ENCODE peak calls at places on chromosome X, in nine cellular contexts. E is AG04450, I is endodermal cell, X is A549, B is heart left ventricle, G is hepatocyte, L is SK-N-SH, M is left ventricle myocardium inferior, P is PC-3. U is an unnamed sample.

GRCh38 chrX:70087857-70088256 is 25.6 kb downstream of the OTUD6A start:
- DNase-seq in P (peak), L (no peak), E (no peak), B (no peak), M (no peak), G (peak), I (no peak), X (no peak), U (peak)

GRCh38 chrX:53265771-53266170 is 15.6 kb downstream of the IQSEC2 start:
- DNase-seq in P (peak), B (no peak), E (no peak), X (no peak), L (no peak), G (no peak), I (no peak), M (no peak), U (peak)

GRCh38 chrX:65406532-65406931 is 128.1 kb downstream of the LAS1L start:
- DNase-seq in P (no peak), E (no peak), M (no peak), G (peak), L (no peak), B (no peak), I (no peak), X (no peak), U (peak)

GRCh38 chrX:110281377-110281776 is 36.5 kb downstream of the AMMECR1 start:
- DNase-seq in B (no peak), X (no peak), P (no peak), G (no peak), E (no peak), I (no peak), M (no peak), L (no peak), U (no peak)

GRCh38 chrX:134542485-134542884 is 82.5 kb downstream of the HPRT1 start:
- DNase-seq in I (peak), X (peak), E (no peak), B (peak), P (peak), M (no peak), G (peak), L (no peak), U (peak)

GRCh38 chrX:52839137-52839536 is 28.1 kb downstream of the XAGE5 start:
- DNase-seq in L (no peak), I (no peak), P (peak), B (no peak), M (no peak), E (no peak), X (peak), G (no peak), U (no peak)

GRCh38 chrX:40086569-40087335 is 11.0 kb downstream of the BCOR start:
- DNase-seq in M (no peak), L (no peak), G (peak), B (no peak), E (peak), P (no peak), I (peak), X (no peak), U (no peak)

GRCh38 chrX:154051210-154051810 is 31.6 kb upstream of the IRAK1 start:
- DNase-seq in L (peak), B (peak), G (peak), X (peak), P (peak), I (peak), E (peak), M (peak), U (peak)

GRCh38 chrX:13742397-13743176 is 8.0 kb downstream of the OFD1 start:
- DNase-seq in E (no peak), L (no peak), X (no peak), P (no peak), B (no peak), G (peak), M (no peak), I (no peak), U (no peak)

GRCh38 chrX:21657318-21658151 is 595 bp downstream of the KLHL34 start:
- DNase-seq in E (no peak), M (no peak), B (no peak), L (no peak), I (no peak), X (no peak), G (no peak), P (no peak), U (no peak)

GRCh38 chrX:53188763-53189162 is 36.2 kb downstream of the KDM5C start:
- DNase-seq in B (no peak), P (no peak), G (no peak), M (no peak), X (no peak), I (no peak), E (no peak), L (no peak), U (peak)

GRCh38 chrX:133215747-133216146 is 2.4 kb downstream of the TFDP3 start:
- DNase-seq in B (no peak), I (peak), L (peak), E (no peak), G (peak), P (peak), M (no peak), X (peak), U (peak)

GRCh38 chrX:77160301-77160700 is 286.9 kb upstream of the FGF16 start:
- DNase-seq in I (peak), X (peak), M (no peak), B (no peak), L (no peak), G (no peak), E (no peak), P (peak), U (peak)

GRCh38 chrX:1487401-1487800 is 34.7 kb upstream of the ASMTL start:
- DNase-seq in M (no peak), B (peak), P (no peak), I (peak), G (no peak), E (no peak), L (no peak), X (no peak), U (no peak)

GRCh38 chrX:71917621-71918341 is 7.1 kb downstream of the NHSL2 start:
- DNase-seq in M (no peak), X (peak), L (no peak), B (no peak), I (peak), P (peak), E (no peak), G (no peak), U (peak)

GRCh38 chrX:110866421-110866820 is 70.8 kb upstream of the CHRDL1 start:
- DNase-seq in P (no peak), X (no peak), G (no peak), L (no peak), B (no peak), I (no peak), M (no peak), E (no peak), U (no peak)

GRCh38 chrX:46125139-46125538 is 420.1 kb downstream of the ZNF674 start:
- DNase-seq in G (no peak), E (no peak), B (no peak), X (no peak), M (no peak), L (no peak), I (no peak), P (no peak), U (no peak)

GRCh38 chrX:71492086-71493065 is 40.5 kb upstream of the OGT start:
- DNase-seq in G (no peak), I (no peak), X (peak), P (peak), L (peak), E (no peak), B (no peak), M (peak), U (no peak)

GRCh38 chrX:149286940-149287349 is 218.2 kb downstream of the IDS start:
- DNase-seq in E (peak), B (peak), L (peak), M (no peak), G (peak), X (peak), P (peak), I (peak), U (peak)

GRCh38 chrX:127306262-127306661 is 486.7 kb downstream of the PRR32 start:
- DNase-seq in G (no peak), B (no peak), I (no peak), L (no peak), X (no peak), E (no peak), M (no peak), P (no peak), U (no peak)

GRCh38 chrX:42241421-42241820 is 318.1 kb upstream of the CASK start:
- DNase-seq in I (no peak), P (no peak), B (no peak), X (no peak), G (no peak), M (no peak), L (no peak), E (no peak), U (peak)

GRCh38 chrX:131861088-131861787 is 161.9 kb upstream of the STK26 start:
- DNase-seq in E (no peak), B (no peak), I (no peak), X (no peak), L (no peak), P (no peak), G (no peak), M (no peak), U (peak)

GRCh38 chrX:70032797-70033196 is 16.9 kb downstream of the AWAT2 start:
- DNase-seq in P (no peak), X (no peak), E (no peak), L (no peak), B (no peak), G (no peak), I (no peak), M (no peak), U (no peak)

GRCh38 chrX:18887821-18888205 is 96.1 kb downstream of the PHKA2 start:
- DNase-seq in M (no peak), P (no peak), I (no peak), E (no peak), G (no peak), X (no peak), L (no peak), B (no peak), U (no peak)

GRCh38 chrX:2423293-2423692 is 77.5 kb downstream of the DHRSX start:
- DNase-seq in G (no peak), L (no peak), M (no peak), P (peak), I (no peak), E (no peak), B (no peak), X (no peak), U (peak)

GRCh38 chrX:132270699-132271098 is 51.5 kb upstream of the RAP2C start:
- DNase-seq in E (peak), M (peak), G (peak), X (no peak), I (no peak), B (peak), P (peak), L (no peak), U (peak)

GRCh38 chrX:119721487-119721886 is 28.5 kb upstream of the SEPTIN6 start:
- DNase-seq in G (no peak), B (no peak), M (no peak), X (no peak), P (peak), L (no peak), I (no peak), E (no peak), U (no peak)

GRCh38 chrX:134803551-134804183 is 145.4 kb upstream of the PLAC1 start:
- DNase-seq in E (no peak), L (no peak), I (no peak), B (no peak), M (no peak), G (no peak), X (no peak), P (no peak), U (no peak)

GRCh38 chrX:16175329-16175728 is 8.0 kb downstream of the MAGEB17 start:
- DNase-seq in P (no peak), X (no peak), B (no peak), M (no peak), E (no peak), I (peak), G (no peak), L (no peak), U (no peak)

GRCh38 chrX:69318651-69319305 is 153.5 kb upstream of the PJA1 start:
- DNase-seq in M (no peak), B (no peak), L (peak), X (no peak), I (peak), G (no peak), P (no peak), E (no peak), U (no peak)

GRCh38 chrX:124103966-124104365 is 142.5 kb downstream of the STAG2 start:
- DNase-seq in L (no peak), G (no peak), X (no peak), P (no peak), E (no peak), B (no peak), I (no peak), M (no peak), U (no peak)
- TF ChIP-seq CTCF in L (no peak), G (no peak), X (no peak), P (no peak), E (no peak), B (no peak), I (no peak), M (no peak), U (no peak)

GRCh38 chrX:8731579-8732395 is at the start of gene ANOS1:
- DNase-seq in B (peak), E (no peak), L (peak), I (peak), M (peak), P (peak), X (peak), G (peak), U (peak)
- H3K4me3 ChIP-seq in B (peak), E (peak), L (no peak), I (peak), M (peak), P (peak), X (peak), G (peak), U (peak)

DNA sequence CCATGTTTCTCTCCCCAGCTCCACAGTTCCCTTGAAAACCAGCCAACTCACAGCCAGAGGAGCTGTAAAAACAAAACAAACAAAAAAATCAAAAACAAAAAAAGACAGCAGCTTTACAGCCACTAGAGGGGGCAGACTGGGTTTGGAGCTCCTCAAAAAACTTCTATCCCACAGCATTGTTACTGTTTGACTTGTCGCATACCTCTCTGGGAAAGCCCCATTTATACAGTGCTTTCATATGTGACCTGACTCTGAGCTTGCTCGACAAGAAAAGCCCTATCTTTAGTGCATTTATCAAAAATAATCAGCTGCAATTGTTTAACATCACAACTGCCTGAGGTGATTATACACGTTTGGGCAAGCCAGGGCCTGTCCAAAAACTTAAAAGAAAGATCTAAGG is 21.6 kb downstream of the TSPAN6 start:
- DNase-seq in B (no peak), X (peak), G (peak), M (no peak), L (peak), I (peak), P (peak), E (peak), U (peak)
- TF ChIP-seq CTCF in B (peak), X (peak), G (peak), M (peak), L (peak), I (peak), P (peak), E (peak), U (peak)

GRCh38 chrX:6227445-6227820 is 1.2 kb downstream of the NLGN4X start:
- DNase-seq in G (no peak), B (no peak), X (no peak), M (no peak), I (peak), P (no peak), E (no peak), L (peak), U (no peak)

GRCh38 chrX:6228720-6229119 is at the start of gene NLGN4X:
- DNase-seq in I (peak), P (no peak), M (no peak), X (no peak), L (peak), E (no peak), B (no peak), G (no peak), U (no peak)

GRCh38 chrX:6226646-6227444 is 1.8 kb downstream of the NLGN4X start:
- DNase-seq in M (peak), B (no peak), P (no peak), X (no peak), G (peak), L (peak), I (peak), E (no peak), U (no peak)

GRCh38 chrX:6225307-6226052 is 3.2 kb downstream of the NLGN4X start:
- DNase-seq in E (no peak), B (no peak), G (no peak), X (no peak), L (peak), I (peak), P (no peak), M (no peak), U (no peak)

DNA sequence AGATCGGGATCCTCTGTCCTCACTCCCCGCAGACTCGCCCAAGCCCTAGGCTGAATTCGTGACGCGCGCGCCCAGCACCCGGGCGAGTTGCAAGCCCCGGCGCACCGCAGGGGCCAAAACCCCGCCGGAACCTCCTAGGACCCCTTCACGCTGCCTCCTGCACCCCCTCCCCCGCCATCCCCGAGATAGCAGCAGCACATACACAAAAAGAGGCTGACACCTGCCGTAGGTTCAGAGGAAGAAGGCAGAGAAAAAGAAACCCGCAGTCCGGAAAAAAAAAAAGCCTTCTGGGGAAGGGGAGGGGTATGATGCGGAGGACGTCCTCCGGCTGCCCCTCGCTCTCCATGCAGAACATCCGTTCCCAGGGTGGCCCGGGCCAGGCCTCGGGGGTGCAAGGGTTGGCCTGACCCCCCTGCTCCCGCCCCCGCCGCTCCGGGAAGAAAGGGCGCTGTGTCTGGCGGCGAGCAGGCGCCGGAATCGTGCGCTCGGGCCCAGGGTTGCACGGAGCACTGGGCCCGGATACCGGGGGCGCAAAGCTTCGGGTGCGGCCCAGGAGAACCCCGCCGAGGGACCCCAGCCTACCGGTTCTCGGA is 2.5 kb downstream of the NLGN4X start:
- DNase-seq in P (no peak), L (peak), B (no peak), G (peak), I (peak), E (no peak), M (peak), X (no peak), U (peak)
- H3K4me3 ChIP-seq in P (peak), L (peak), B (peak), G (peak), I (peak), E (no peak), M (peak), X (peak), U (peak)

DNA sequence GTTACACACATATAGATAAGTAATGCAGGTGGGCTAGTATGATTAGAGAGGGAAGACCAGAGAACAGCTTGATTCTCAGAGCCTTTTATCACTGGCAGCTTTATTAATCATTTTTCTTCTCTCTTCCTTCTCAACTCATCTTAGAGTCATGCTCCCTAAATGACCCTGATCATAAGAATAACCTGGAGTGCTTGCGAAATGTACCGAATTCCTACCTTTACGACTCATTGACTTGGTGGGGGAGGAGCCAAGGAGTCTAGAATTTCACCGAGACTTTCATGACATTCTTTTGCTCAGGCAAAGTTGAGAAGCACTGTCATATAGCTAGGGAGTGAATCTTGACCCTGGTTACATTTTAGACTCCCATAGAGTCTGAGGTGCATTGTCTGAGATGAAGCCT is 298.9 kb upstream of the PUDP start:
- DNase-seq in X (no peak), E (no peak), M (no peak), L (no peak), I (no peak), G (no peak), B (no peak), P (peak), U (peak)
- TF ChIP-seq CTCF in X (no peak), E (no peak), M (no peak), L (no peak), I (no peak), G (no peak), B (no peak), P (no peak), U (no peak)

DNA sequence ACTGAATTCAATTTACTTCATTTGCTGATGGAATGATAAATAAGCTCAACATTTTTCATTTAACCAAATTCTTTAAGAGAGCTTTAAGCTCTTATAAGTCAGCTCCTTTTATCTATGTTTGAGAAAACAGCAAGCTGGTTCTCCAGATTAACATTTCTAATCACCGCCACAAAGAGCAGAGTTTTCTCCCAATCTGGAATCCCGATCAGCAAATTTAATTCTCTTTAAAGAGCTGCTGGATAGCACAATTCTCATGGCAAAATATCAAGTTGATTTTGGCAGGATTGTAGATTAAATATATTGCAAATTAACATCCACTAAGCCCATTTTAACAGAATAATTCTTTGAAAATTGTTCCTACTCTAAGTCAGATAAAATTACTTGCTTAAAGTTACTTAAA is 48.8 kb downstream of the RPS6KA3 start:
- DNase-seq in M (no peak), G (no peak), B (no peak), X (no peak), L (no peak), E (no peak), I (no peak), P (no peak), U (no peak)
- H3K4me3 ChIP-seq in M (peak), G (no peak), B (peak), X (no peak), L (no peak), E (no peak), I (no peak), P (no peak), U (no peak)

DNA sequence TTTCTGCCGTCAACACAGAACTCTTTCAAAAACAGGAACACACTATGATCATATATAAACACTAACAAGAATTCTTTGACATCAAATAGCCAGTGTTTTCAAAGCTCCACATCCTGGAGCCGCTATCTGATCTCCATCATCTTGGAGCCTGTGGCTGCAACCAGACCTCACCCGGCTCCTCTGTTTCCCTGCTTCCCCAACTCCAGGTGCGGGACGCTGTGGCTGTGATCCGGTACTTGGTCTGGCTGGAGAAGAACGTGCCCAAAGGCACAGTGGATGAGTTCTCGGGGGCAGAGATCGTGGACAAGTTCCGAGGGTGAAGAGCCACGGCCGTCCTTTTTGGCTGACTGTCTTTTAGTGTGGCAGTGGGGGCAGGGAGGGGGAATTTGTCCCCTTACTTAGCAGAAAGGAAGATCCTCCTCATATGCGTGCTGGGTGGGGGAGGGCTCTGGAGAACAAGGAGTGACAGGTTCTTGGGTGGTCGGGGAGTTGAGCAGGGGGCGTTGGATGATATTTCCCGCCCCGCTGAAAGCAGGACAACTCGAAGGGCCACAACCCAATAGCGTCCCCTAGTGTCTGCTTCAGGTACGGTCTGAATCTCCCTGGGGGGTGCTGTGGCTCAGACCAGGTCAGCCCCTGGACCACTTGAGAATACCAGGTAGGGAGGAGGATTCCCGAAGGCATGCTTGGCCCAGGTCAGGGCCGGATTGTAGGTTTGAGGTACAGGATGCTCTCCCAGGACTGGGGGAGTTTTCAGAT is 15.7 kb downstream of the XPNPEP2 start:
- DNase-seq in L (no peak), E (no peak), X (no peak), B (no peak), M (no peak), G (no peak), I (peak), P (no peak), U (no peak)
- TF ChIP-seq CTCF in L (peak), E (peak), X (no peak), B (no peak), M (peak), G (no peak), I (peak), P (peak), U (peak)

U was measured in epithelial cell of esophagus.